ENCODE peak calls at places on chromosomes 11 and 22, in eight cellular contexts. P, A, X, M, R, N, G and I are unnamed samples.

GRCh38 chr11:123406441-123407123 is 23.5 kb upstream of the GRAMD1B start:
- DNase-seq in P (no peak), A (no peak), X (no peak), M (no peak), R (no peak), N (no peak), G (no peak), I (no peak)

GRCh38 chr22:32752868-32753520 is 48.5 kb upstream of the TIMP3 start:
- DNase-seq in P (no peak), A (no peak), X (no peak), M (peak), R (no peak), N (no peak), G (no peak), I (no peak)

GRCh38 chr11:130738618-130739017 is 177.7 kb downstream of the SNX19 start:
- DNase-seq in P (no peak), A (peak), X (no peak), M (no peak), R (no peak), N (no peak), G (no peak), I (no peak)

GRCh38 chr11:62122076-62122475 is 1.7 kb upstream of the INCENP start:
- DNase-seq in P (no peak), A (no peak), X (no peak), M (no peak), R (no peak), N (no peak), G (peak), I (no peak)

GRCh38 chr22:27418261-27418660 is 383.3 kb downstream of the MN1 start:
- DNase-seq in P (no peak), A (no peak), X (no peak), M (no peak), R (no peak), N (no peak), G (no peak), I (no peak)

GRCh38 chr11:117259417-117259816 is 26.9 kb downstream of the RNF214 start:
- DNase-seq in P (no peak), A (peak), X (no peak), M (no peak), R (no peak), N (no peak), G (no peak), I (no peak)

GRCh38 chr11:134791102-134791501 is 379.1 kb upstream of the B3GAT1 start:
- DNase-seq in P (no peak), A (no peak), X (no peak), M (no peak), R (no peak), N (no peak), G (no peak), I (no peak)

GRCh38 chr11:19093976-19094375 is 23.0 kb upstream of the ZDHHC13 start:
- DNase-seq in P (no peak), A (no peak), X (no peak), M (no peak), R (no peak), N (no peak), G (no peak), I (no peak)

GRCh38 chr11:443542-444199 is 1.9 kb upstream of the ANO9 start:
- DNase-seq in P (no peak), A (no peak), X (no peak), M (no peak), R (no peak), N (no peak), G (peak), I (no peak)

GRCh38 chr11:84345597-84345996 is 1059.4 kb upstream of the CCDC90B start:
- DNase-seq in P (no peak), A (no peak), X (no peak), M (no peak), R (no peak), N (no peak), G (no peak), I (no peak)

GRCh38 chr22:19492504-19493174 is 12.9 kb downstream of the CDC45 start:
- DNase-seq in P (no peak), A (no peak), X (no peak), M (no peak), R (no peak), N (no peak), G (no peak), I (no peak)

GRCh38 chr11:11020219-11020726 is 162.4 kb upstream of the ZBED5 start:
- DNase-seq in P (no peak), A (no peak), X (no peak), M (no peak), R (no peak), N (no peak), G (no peak), I (no peak)

GRCh38 chr22:27108425-27109114 is 451.2 kb downstream of the MIAT start:
- DNase-seq in P (no peak), A (no peak), X (no peak), M (no peak), R (no peak), N (no peak), G (no peak), I (no peak)

GRCh38 chr11:86069408-86070086 is 663 bp upstream of the PICALM start:
- DNase-seq in P (peak), A (peak), X (no peak), M (no peak), R (peak), N (peak), G (peak), I (peak)

GRCh38 chr22:48234011-48234410 is 1471.6 kb downstream of the TBC1D22A start:
- DNase-seq in P (no peak), A (no peak), X (no peak), M (no peak), R (no peak), N (no peak), G (no peak), I (no peak)

GRCh38 chr11:20161230-20161918 is 1.1 kb upstream of the DBX1 start:
- DNase-seq in P (no peak), A (no peak), X (no peak), M (no peak), R (no peak), N (no peak), G (peak), I (no peak)

GRCh38 chr11:122095950-122096942 is 19.8 kb downstream of the BLID start:
- DNase-seq in P (no peak), A (peak), X (no peak), M (no peak), R (no peak), N (no peak), G (no peak), I (no peak)

GRCh38 chr11:65524747-65525658 is at the start of gene SCYL1:
- DNase-seq in P (peak), A (no peak), X (peak), M (peak), R (peak), N (peak), G (peak), I (no peak)

GRCh38 chr22:27919222-27919942 is at the start of gene PITPNB:
- DNase-seq in P (peak), A (peak), X (peak), M (peak), R (peak), N (peak), G (peak), I (peak)

GRCh38 chr11:93216511-93217121 is 18.8 kb upstream of the SLC36A4 start:
- DNase-seq in P (no peak), A (no peak), X (no peak), M (no peak), R (no peak), N (no peak), G (no peak), I (no peak)

GRCh38 chr11:128532016-128532570 is 55.3 kb downstream of the ETS1 start:
- DNase-seq in P (no peak), A (no peak), X (no peak), M (no peak), R (no peak), N (no peak), G (no peak), I (no peak)

GRCh38 chr11:107591098-107591445 is at the start of gene ELMOD1:
- DNase-seq in P (peak), A (no peak), X (no peak), M (peak), R (no peak), N (peak), G (peak), I (no peak)

GRCh38 chr11:73570415-73571114 is 27.3 kb downstream of the FAM168A start:
- DNase-seq in P (peak), A (no peak), X (no peak), M (no peak), R (no peak), N (no peak), G (no peak), I (peak)

GRCh38 chr11:130428271-130428670 is at the start of gene ADAMTS8:
- DNase-seq in P (no peak), A (no peak), X (no peak), M (no peak), R (no peak), N (no peak), G (peak), I (no peak)

GRCh38 chr11:43392713-43393112 is 34.0 kb downstream of the TTC17 start:
- DNase-seq in P (no peak), A (no peak), X (peak), M (no peak), R (no peak), N (no peak), G (no peak), I (no peak)

GRCh38 chr11:11972942-11973341 is 35.5 kb downstream of the DKK3 start:
- DNase-seq in P (no peak), A (no peak), X (no peak), M (peak), R (no peak), N (no peak), G (no peak), I (no peak)

GRCh38 chr22:44382461-44383038 is 69.8 kb upstream of the SHISAL1 start:
- DNase-seq in P (no peak), A (no peak), X (no peak), M (no peak), R (no peak), N (no peak), G (no peak), I (no peak)

GRCh38 chr11:44199298-44199697 is 103.8 kb downstream of the EXT2 start:
- DNase-seq in P (no peak), A (no peak), X (no peak), M (no peak), R (no peak), N (no peak), G (peak), I (no peak)

GRCh38 chr11:59207988-59208432 is 4.7 kb downstream of the MPEG1 start:
- DNase-seq in P (no peak), A (peak), X (peak), M (no peak), R (peak), N (peak), G (peak), I (peak)

DNA sequence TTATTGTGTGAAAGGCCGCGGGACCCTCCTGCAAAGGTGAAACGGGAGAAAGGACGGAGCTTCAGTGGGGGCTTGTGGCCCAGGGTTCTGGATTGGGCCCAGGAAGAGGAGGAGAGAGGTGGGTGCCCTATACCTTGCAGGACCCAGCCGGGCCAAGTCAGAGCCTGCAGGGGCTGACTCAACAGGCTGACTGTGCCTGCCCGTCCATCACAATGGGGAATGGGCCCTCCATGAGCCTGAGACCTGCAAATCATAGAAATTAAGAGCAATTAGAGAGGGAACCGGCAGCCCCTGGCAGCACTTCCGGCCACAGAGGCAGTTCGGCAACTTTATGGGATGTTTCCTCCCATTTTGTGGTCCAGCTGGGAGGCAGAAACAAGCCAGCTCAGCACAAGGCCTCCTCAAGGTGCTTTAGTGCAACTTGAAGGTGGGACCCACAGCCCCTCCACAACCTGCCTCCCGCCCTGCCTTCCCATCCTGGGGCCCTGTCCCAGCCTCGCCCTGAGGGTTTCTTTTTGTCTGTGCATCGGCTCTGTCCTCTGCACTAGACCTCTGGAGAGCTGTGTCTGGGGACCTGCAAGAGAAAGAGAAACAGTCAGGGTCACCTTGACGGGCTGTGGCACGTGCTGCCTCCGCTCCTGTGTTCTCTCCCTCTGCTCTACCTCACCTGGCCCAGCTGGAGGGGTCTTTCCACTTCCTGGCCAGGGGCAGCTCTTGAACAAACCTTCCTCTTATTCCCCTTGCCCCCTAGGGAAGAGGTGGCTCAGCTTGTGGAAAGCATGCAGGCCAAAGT is 19.1 kb upstream of the NECTIN1 start:
- DNase-seq in P (no peak), A (no peak), X (no peak), M (no peak), R (no peak), N (no peak), G (no peak), I (no peak)
- H3K4me3 ChIP-seq in P (no peak), A (no peak), X (no peak), M (no peak), R (no peak), N (no peak), G (no peak), I (no peak)

DNA sequence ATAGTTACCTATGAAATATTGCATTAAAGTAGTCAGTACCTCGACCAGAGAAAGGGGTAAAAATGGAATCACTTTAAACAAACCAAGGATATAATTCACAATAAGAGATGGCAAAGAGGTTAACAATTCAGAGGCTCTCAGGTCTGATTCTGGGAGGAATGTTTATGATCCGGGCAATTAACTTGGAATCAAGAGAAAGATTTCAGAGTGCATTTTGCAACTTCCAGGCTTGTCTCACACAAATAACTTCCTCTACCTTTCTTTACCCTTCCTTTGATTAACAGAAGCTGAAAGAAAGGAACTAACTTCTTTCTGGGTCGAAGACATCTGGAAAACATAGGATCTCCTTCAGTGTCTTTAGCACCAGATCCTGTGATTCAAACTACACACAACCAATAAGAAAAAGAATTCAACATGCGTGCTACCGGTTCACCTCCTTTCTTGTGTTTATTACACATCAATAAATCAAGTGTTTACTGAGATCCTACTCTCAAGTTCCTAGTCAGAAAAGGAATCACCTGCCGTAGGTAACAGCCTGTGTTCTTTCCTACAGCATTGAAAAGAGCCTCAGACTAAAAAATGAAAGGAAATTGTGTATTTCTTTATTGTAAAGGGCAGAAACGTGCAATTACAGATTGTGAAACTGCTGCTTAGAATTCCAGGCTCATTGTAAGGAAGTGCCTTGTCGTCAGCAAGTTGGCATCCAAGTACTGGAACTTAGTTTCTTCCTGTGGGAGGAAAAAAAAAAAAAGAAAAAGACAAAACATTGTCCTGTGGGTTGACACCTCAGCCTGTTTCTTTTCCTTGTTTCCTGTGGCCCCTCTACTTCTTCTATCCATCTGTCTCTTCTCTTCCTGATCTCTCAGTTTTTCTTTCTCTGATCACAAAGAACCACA is 29.5 kb downstream of the CARD18 start:
- DNase-seq in P (no peak), A (peak), X (no peak), M (no peak), R (no peak), N (no peak), G (no peak), I (peak)
- H3K4me3 ChIP-seq in P (no peak), A (no peak), X (no peak), M (peak), R (no peak), N (no peak), G (no peak), I (peak)

GRCh38 chr11:2885017-2885675 is 429 bp downstream of the CDKN1C start:
- DNase-seq in P (peak), A (no peak), X (no peak), M (peak), R (no peak), N (no peak), G (peak), I (no peak)

GRCh38 chr11:2885676-2886081 is at the start of gene CDKN1C:
- DNase-seq in P (peak), A (no peak), X (no peak), M (peak), R (peak), N (peak), G (peak), I (no peak)

GRCh38 chr11:2886936-2887335 is 1.4 kb upstream of the CDKN1C start:
- DNase-seq in P (no peak), A (no peak), X (no peak), M (no peak), R (no peak), N (no peak), G (no peak), I (no peak)

GRCh38 chr11:2887526-2888195 is 2.1 kb upstream of the CDKN1C start:
- DNase-seq in P (no peak), A (no peak), X (no peak), M (no peak), R (no peak), N (no peak), G (no peak), I (no peak)

GRCh38 chr11:2886191-2886894 is 768 bp upstream of the CDKN1C start:
- DNase-seq in P (no peak), A (no peak), X (no peak), M (peak), R (no peak), N (peak), G (peak), I (no peak)
- H3K4me3 ChIP-seq in P (peak), A (peak), X (no peak), M (peak), R (peak), N (no peak), G (peak), I (peak)

GRCh38 chr11:9139628-9140357 is 48.4 kb upstream of the SCUBE2 start:
- DNase-seq in P (no peak), A (no peak), X (no peak), M (no peak), R (no peak), N (no peak), G (no peak), I (no peak)

GRCh38 chr11:9142732-9143131 is 51.3 kb upstream of the SCUBE2 start:
- DNase-seq in P (no peak), A (no peak), X (no peak), M (no peak), R (no peak), N (no peak), G (no peak), I (no peak)

GRCh38 chr11:9146477-9146876 is 55.1 kb upstream of the SCUBE2 start:
- DNase-seq in P (no peak), A (no peak), X (no peak), M (no peak), R (no peak), N (no peak), G (no peak), I (no peak)

GRCh38 chr11:9144828-9145227 is 53.4 kb upstream of the SCUBE2 start:
- DNase-seq in P (no peak), A (no peak), X (no peak), M (no peak), R (no peak), N (no peak), G (no peak), I (no peak)

DNA sequence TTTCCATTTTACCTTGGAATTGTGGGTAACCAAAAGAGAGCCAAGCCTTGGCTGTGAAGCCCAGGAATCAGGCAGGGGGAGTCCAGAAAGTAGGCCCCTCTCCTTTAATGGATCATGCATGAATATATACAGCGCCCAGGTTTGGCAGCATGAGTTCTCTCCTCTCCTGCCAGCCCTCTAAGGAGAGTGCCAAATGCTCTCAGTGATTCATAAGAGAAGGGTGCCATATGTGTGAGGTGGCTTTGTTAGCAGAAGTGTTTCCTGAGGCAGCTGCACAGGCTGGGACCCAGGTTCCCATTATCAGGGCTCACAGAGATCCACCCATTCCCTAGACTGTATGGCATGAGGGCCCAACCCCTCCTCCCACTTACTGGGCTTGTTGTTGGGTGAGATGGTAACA is 52.3 kb upstream of the SCUBE2 start:
- DNase-seq in P (no peak), A (no peak), X (no peak), M (no peak), R (no peak), N (no peak), G (no peak), I (no peak)
- H3K4me3 ChIP-seq in P (no peak), A (no peak), X (no peak), M (no peak), R (no peak), N (no peak), G (no peak), I (no peak)

GRCh38 chr11:7632211-7632610 is 41.1 kb downstream of the CYB5R2 start:
- DNase-seq in P (no peak), A (no peak), X (no peak), M (no peak), R (no peak), N (no peak), G (no peak), I (no peak)
- H3K4me3 ChIP-seq in P (no peak), A (no peak), X (no peak), M (no peak), R (no peak), N (no peak), G (no peak), I (no peak)

GRCh38 chr11:31809857-31810778 is 1.0 kb downstream of the PAX6 start:
- DNase-seq in P (peak), A (no peak), X (no peak), M (no peak), R (no peak), N (no peak), G (peak), I (no peak)

GRCh38 chr11:31810779-31811647 is at the start of gene PAX6:
- DNase-seq in P (peak), A (no peak), X (no peak), M (no peak), R (peak), N (no peak), G (peak), I (peak)

GRCh38 chr11:31808268-31808667 is 2.9 kb downstream of the PAX6 start:
- DNase-seq in P (no peak), A (no peak), X (no peak), M (no peak), R (no peak), N (no peak), G (peak), I (no peak)

GRCh38 chr11:31808721-31809542 is 2.2 kb downstream of the PAX6 start:
- DNase-seq in P (no peak), A (no peak), X (no peak), M (no peak), R (no peak), N (no peak), G (peak), I (no peak)

GRCh38 chr11:31809543-31809856 is 1.6 kb downstream of the PAX6 start:
- DNase-seq in P (no peak), A (no peak), X (no peak), M (no peak), R (no peak), N (no peak), G (no peak), I (no peak)
- H3K4me3 ChIP-seq in P (no peak), A (no peak), X (no peak), M (peak), R (no peak), N (no peak), G (peak), I (peak)

DNA sequence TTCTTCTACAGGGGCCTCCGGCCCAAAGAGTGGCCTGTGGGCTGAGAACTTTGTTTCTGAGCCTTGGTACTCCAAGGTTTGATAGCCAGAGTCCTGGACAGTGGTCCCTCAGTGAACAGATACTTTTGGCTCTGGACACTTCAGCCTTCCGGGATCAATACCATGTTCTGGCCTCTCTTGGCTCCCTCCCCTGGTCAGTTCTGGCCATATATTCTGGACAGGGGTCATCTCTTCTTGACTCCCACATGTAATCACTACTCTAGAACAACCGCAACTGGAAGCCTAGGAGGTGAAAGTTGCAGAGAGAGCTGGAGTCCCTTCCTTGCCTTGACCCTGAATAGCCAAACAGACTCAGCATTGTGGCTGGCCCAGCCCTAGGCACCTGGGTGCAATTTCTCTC is 2.3 kb downstream of the RTN4RL2 start:
- DNase-seq in P (no peak), A (no peak), X (no peak), M (no peak), R (no peak), N (no peak), G (no peak), I (no peak)
- H3K4me3 ChIP-seq in P (no peak), A (no peak), X (no peak), M (no peak), R (no peak), N (no peak), G (peak), I (no peak)